ENCODE peak calls at places on chromosomes 2 and 18, in eight cellular contexts. T, W, N, V, J, I, Y and S are unnamed samples.

GRCh38 chr2:37684809-37685208 is 13.4 kb upstream of the CDC42EP3 start:
- DNase-seq in T (no peak), W (no peak), N (no peak), V (no peak), J (no peak), I (no peak), Y (no peak), S (no peak)

GRCh38 chr2:239942871-239943311 is 82.3 kb downstream of the NDUFA10 start:
- DNase-seq in T (no peak), W (no peak), N (no peak), V (no peak), J (no peak), I (no peak), Y (no peak), S (no peak)

GRCh38 chr2:210399440-210400041 is 77.0 kb downstream of the LANCL1 start:
- DNase-seq in T (no peak), W (peak; percentile 25), N (no peak), V (no peak), J (no peak), I (peak; percentile 42), Y (no peak), S (no peak)

GRCh38 chr2:39107156-39107555 is 13.7 kb downstream of the SOS1 start:
- DNase-seq in T (no peak), W (peak; percentile 39), N (no peak), V (no peak), J (no peak), I (peak; percentile 42), Y (no peak), S (no peak)

GRCh38 chr18:22826726-22827125 is 106.4 kb upstream of the RBBP8 start:
- DNase-seq in T (no peak), W (no peak), N (no peak), V (no peak), J (no peak), I (peak; percentile 40), Y (no peak), S (no peak)

GRCh38 chr2:120825370-120826259 is 89.9 kb downstream of the GLI2 start:
- DNase-seq in T (no peak), W (peak; percentile 75), N (peak; percentile 41), V (no peak), J (no peak), I (peak; percentile 57), Y (no peak), S (no peak)

GRCh38 chr2:157931542-157931941 is 55.4 kb upstream of the ACVR1 start:
- DNase-seq in T (no peak), W (no peak), N (no peak), V (no peak), J (no peak), I (no peak), Y (no peak), S (no peak)

GRCh38 chr2:29765711-29766110 is 155.7 kb downstream of the ALK start:
- DNase-seq in T (no peak), W (peak; percentile 66), N (no peak), V (no peak), J (no peak), I (peak; percentile 28), Y (no peak), S (no peak)

GRCh38 chr2:28375742-28376631 is 16.7 kb upstream of the FOSL2 start:
- DNase-seq in T (no peak), W (no peak), N (no peak), V (no peak), J (no peak), I (no peak), Y (no peak), S (no peak)